ENCODE peak calls at places on chromosome X, in six cellular contexts. Z is activated CD4-positive, alpha-beta T cell treated with anti-CD3 and anti-CD28 coated beads, Interleukin-2, amount 10 ng/mL, durations not matched to agents 7 days and 5 days; M is dorsolateral prefrontal cortex; X is NCI-H1930; N is sciatic nerve; E is SW480. J is an unnamed sample.
A peak's percentile ranks its signal among the peaks of the same experiment; 100 is the strongest.

GRCh38 chrX:48798318-48798717 is 3.5 kb upstream of the HDAC6 start:
- DNase-seq in Z (no peak), M (no peak), X (no peak), N (no peak), E (no peak), J (no peak)

GRCh38 chrX:79081895-79082512 is 62.5 kb upstream of the GPR174 start:
- DNase-seq in Z (peak; percentile 41), M (no peak), X (no peak), N (no peak), E (peak; percentile 32), J (peak; percentile 28)

GRCh38 chrX:95346854-95347253 is 1337.8 kb upstream of the DIAPH2 start:
- DNase-seq in Z (no peak), M (no peak), X (no peak), N (no peak), E (no peak), J (no peak)

GRCh38 chrX:57583477-57583876 is 8.3 kb upstream of the ZXDB start:
- DNase-seq in Z (no peak), M (no peak), X (no peak), N (no peak), E (no peak), J (no peak)

GRCh38 chrX:124033821-124034220 is 72.3 kb downstream of the STAG2 start:
- DNase-seq in Z (no peak), M (no peak), X (no peak), N (no peak), E (peak; percentile 8), J (no peak)

GRCh38 chrX:70970482-70970999 is 39.6 kb upstream of the SLC7A3 start:
- DNase-seq in Z (no peak), M (no peak), X (no peak), N (no peak), E (peak; percentile 17), J (no peak)

GRCh38 chrX:152821145-152821765 is 9.3 kb downstream of the CETN2 start:
- DNase-seq in Z (peak; percentile 18), M (no peak), X (peak; percentile 11), N (no peak), E (peak; percentile 34), J (peak; percentile 46)

GRCh38 chrX:9171841-9172240 is 137.9 kb upstream of the FAM9B start:
- DNase-seq in Z (no peak), M (no peak), X (no peak), N (no peak), E (no peak), J (no peak)

GRCh38 chrX:3345281-3346081 is 971 bp downstream of the MXRA5 start:
- DNase-seq in Z (no peak), M (no peak), X (no peak), N (peak; percentile 67), E (no peak), J (peak; percentile 71)

GRCh38 chrX:7985568-7985967 is 58.4 kb upstream of the PNPLA4 start:
- DNase-seq in Z (no peak), M (no peak), X (no peak), N (no peak), E (no peak), J (no peak)

GRCh38 chrX:130082244-130083106 is 27.8 kb downstream of the ELF4 start:
- DNase-seq in Z (peak; percentile 88), M (no peak), X (no peak), N (no peak), E (no peak), J (peak; percentile 82)

GRCh38 chrX:108245462-108245861 is 153.9 kb downstream of the ATG4A start:
- DNase-seq in Z (no peak), M (no peak), X (no peak), N (no peak), E (no peak), J (no peak)

GRCh38 chrX:19926095-19926494 is 38.7 kb upstream of the SH3KBP1 start:
- DNase-seq in Z (no peak), M (no peak), X (no peak), N (no peak), E (no peak), J (no peak)

GRCh38 chrX:65196758-65197371 is 220.6 kb upstream of the ZC4H2 start:
- DNase-seq in Z (no peak), M (peak; percentile 45), X (no peak), N (no peak), E (peak; percentile 69), J (no peak)

GRCh38 chrX:87468941-87469340 is 48.7 kb upstream of the KLHL4 start:
- DNase-seq in Z (no peak), M (no peak), X (no peak), N (no peak), E (no peak), J (no peak)

GRCh38 chrX:150692837-150693781 is at the start of gene MTMR1:
- DNase-seq in Z (peak; percentile 45), M (peak; percentile 54), X (peak; percentile 34), N (no peak), E (peak; percentile 36), J (no peak)

GRCh38 chrX:18885317-18886004 is 98.5 kb downstream of the PHKA2 start:
- DNase-seq in Z (peak; percentile 6), M (no peak), X (no peak), N (no peak), E (no peak), J (peak; percentile 16)

GRCh38 chrX:19630776-19631707 is 115.7 kb upstream of the MAP3K15 start:
- DNase-seq in Z (no peak), M (no peak), X (no peak), N (no peak), E (peak; percentile 39), J (no peak)

GRCh38 chrX:106912864-106913263 is 7.3 kb upstream of the CLDN2 start:
- DNase-seq in Z (no peak), M (no peak), X (no peak), N (no peak), E (no peak), J (no peak)

GRCh38 chrX:39527045-39527444 is 570.7 kb downstream of the BCOR start:
- DNase-seq in Z (no peak), M (no peak), X (no peak), N (no peak), E (no peak), J (no peak)

GRCh38 chrX:13791559-13791958 is 25.3 kb downstream of the GPM6B start:
- DNase-seq in Z (no peak), M (peak; percentile 53), X (no peak), N (no peak), E (no peak), J (no peak)

GRCh38 chrX:40283981-40284380 is 186.2 kb upstream of the BCOR start:
- DNase-seq in Z (no peak), M (no peak), X (no peak), N (no peak), E (no peak), J (no peak)